ENCODE peak calls at places on chromosome 5, in six cellular contexts. O, V, S, Z, L and C are unnamed samples.

GRCh38 chr5:77771452-77771851 is 4.7 kb downstream of the TBCA start:
- DNase-seq in O (no peak), V (no peak), S (no peak), Z (no peak), L (no peak), C (no peak)

GRCh38 chr5:167720201-167720600 is 571.2 kb upstream of the WWC1 start:
- DNase-seq in O (no peak), V (no peak), S (no peak), Z (no peak), L (no peak), C (no peak)

GRCh38 chr5:176647870-176648466 is 684 bp downstream of the TSPAN17 start:
- DNase-seq in O (peak; percentile 36), V (peak; percentile 80), S (no peak), Z (peak; percentile 56), L (no peak), C (no peak)

GRCh38 chr5:110165366-110165765 is 475.6 kb downstream of the MAN2A1 start:
- DNase-seq in O (no peak), V (no peak), S (no peak), Z (no peak), L (no peak), C (no peak)

GRCh38 chr5:52767217-52767743 is 20.4 kb upstream of the ITGA1 start:
- DNase-seq in O (no peak), V (no peak), S (no peak), Z (no peak), L (no peak), C (no peak)

GRCh38 chr5:73821003-73821402 is 195.0 kb downstream of the ARHGEF28 start:
- DNase-seq in O (peak; percentile 15), V (no peak), S (no peak), Z (no peak), L (no peak), C (no peak)

GRCh38 chr5:73666891-73667290 is 40.9 kb downstream of the ARHGEF28 start:
- DNase-seq in O (no peak), V (no peak), S (no peak), Z (no peak), L (no peak), C (no peak)

GRCh38 chr5:85069659-85070640 is 685.3 kb upstream of the EDIL3 start:
- DNase-seq in O (peak; percentile 2), V (no peak), S (no peak), Z (no peak), L (no peak), C (no peak)

GRCh38 chr5:98193921-98194760 is 579.3 kb upstream of the RGMB start:
- DNase-seq in O (no peak), V (no peak), S (no peak), Z (peak; percentile 90), L (no peak), C (no peak)

GRCh38 chr5:52956014-52956413 is 33.1 kb upstream of the ITGA2 start:
- DNase-seq in O (no peak), V (no peak), S (no peak), Z (no peak), L (no peak), C (no peak)

GRCh38 chr5:128498844-128499455 is 39.1 kb downstream of the FBN2 start:
- DNase-seq in O (peak; percentile 84), V (no peak), S (peak; percentile 13), Z (peak; percentile 70), L (no peak), C (peak; percentile 10)

GRCh38 chr5:137481596-137481995 is 17.5 kb downstream of the SPOCK1 start:
- DNase-seq in O (no peak), V (no peak), S (no peak), Z (no peak), L (no peak), C (peak; percentile 20)

GRCh38 chr5:17343675-17344074 is 126.2 kb downstream of the BASP1 start:
- DNase-seq in O (peak; percentile 89), V (no peak), S (no peak), Z (peak; percentile 89), L (no peak), C (peak; percentile 29)

DNA sequence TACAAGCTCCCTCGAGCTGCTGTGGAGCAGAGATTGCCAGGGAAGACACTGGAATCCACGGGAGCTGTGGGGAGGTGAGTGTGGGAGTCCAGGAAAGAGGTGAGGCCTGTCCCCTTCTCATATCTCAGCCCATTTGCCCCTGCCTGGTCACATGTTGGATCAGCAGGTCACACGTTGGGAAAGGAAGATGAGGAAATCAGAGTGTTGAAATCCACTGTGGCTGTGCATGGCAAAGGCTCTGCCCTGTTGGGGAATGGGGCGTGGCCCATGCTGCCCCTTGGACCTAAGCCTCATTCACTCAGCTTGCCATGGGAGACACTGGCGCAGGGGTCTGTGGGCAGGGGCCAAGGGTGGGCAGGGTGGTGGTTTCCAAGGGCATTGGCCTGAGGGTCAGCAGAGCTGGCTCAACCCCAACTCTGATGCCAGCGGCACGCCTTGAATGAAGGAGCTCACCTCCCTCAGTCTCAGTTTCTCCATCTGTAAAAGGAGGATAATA is 85.4 kb upstream of the CPEB4 start:
- DNase-seq in O (peak; percentile 82), V (peak; percentile 69), S (peak; percentile 98), Z (peak; percentile 39), L (no peak), C (no peak)
- H3K27ac ChIP-seq in O (no peak overlapping the region), V (no peak overlapping the region), S (peak overlapping the region; percentile 58), Z (no peak overlapping the region), L (no peak overlapping the region), C (no peak overlapping the region)

GRCh38 chr5:55610518-55610917 is 75.8 kb upstream of the PLPP1 start:
- DNase-seq in O (no peak), V (no peak), S (no peak), Z (no peak), L (no peak), C (no peak)
- H3K27ac ChIP-seq in O (no peak overlapping the region), V (no peak overlapping the region), S (no peak overlapping the region), Z (no peak overlapping the region), L (no peak overlapping the region), C (no peak overlapping the region)

DNA sequence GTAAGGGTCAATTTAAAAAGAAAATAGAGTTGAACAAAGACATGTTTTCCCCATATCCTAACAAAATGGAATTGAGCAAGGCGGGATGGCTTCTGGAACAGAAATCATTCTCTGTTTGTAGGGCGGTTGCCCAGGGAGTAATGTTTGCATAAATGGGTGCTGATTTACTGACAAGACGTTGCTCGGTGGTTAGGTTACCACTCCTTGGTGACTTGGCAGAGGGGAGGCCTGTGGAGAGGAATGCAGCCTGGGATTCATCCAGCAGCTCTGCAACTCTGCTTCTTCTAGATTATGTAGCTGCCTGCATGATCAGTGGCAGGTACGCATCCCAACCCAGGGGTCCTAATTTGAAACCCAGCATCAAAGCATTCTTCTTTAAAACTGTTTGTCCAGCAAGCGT is 200.2 kb downstream of the CFAP90 start:
- DNase-seq in O (no peak), V (peak; percentile 85), S (no peak), Z (no peak), L (no peak), C (no peak)
- H3K27ac ChIP-seq in O (no peak overlapping the region), V (peak overlapping the region; percentile 54), S (no peak overlapping the region), Z (no peak overlapping the region), L (no peak overlapping the region), C (no peak overlapping the region)

DNA sequence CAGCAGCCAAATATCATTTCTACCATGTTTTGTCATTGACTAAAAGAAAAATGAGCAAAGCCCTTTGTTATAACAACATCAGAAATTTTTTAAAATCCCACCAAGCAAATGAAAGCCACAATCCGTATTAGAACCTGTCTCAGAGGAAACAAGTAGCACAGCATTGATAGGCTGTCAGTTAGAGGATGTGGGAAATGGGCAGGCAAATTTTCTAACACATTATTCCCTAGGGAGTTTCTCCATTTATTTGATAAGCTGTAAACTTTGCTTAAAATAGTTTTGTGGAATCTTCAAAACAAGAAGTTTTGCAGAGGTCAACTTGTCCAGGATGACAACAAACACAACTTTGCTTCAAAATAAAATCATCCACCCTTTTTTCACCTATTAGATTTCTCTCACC is 53.6 kb upstream of the APC start:
- DNase-seq in O (no peak), V (no peak), S (no peak), Z (no peak), L (no peak), C (no peak)
- H3K27ac ChIP-seq in O (no peak overlapping the region), V (no peak overlapping the region), S (no peak overlapping the region), Z (no peak overlapping the region), L (no peak overlapping the region), C (no peak overlapping the region)

GRCh38 chr5:138752951-138753793 is at the start of gene CTNNA1:
- DNase-seq in O (peak; percentile 72), V (peak; percentile 89), S (no peak), Z (peak; percentile 68), L (peak; percentile 46), C (peak; percentile 40)

GRCh38 chr5:138754699-138755057 is 1.5 kb downstream of the CTNNA1 start:
- DNase-seq in O (no peak), V (no peak), S (no peak), Z (peak; percentile 71), L (no peak), C (no peak)

GRCh38 chr5:138755084-138755748 is 2.0 kb downstream of the CTNNA1 start:
- DNase-seq in O (no peak), V (no peak), S (no peak), Z (no peak), L (no peak), C (no peak)

GRCh38 chr5:138752341-138752950 is 779 bp upstream of the CTNNA1 start:
- DNase-seq in O (peak; percentile 25), V (peak; percentile 68), S (no peak), Z (peak; percentile 37), L (no peak), C (no peak)

DNA sequence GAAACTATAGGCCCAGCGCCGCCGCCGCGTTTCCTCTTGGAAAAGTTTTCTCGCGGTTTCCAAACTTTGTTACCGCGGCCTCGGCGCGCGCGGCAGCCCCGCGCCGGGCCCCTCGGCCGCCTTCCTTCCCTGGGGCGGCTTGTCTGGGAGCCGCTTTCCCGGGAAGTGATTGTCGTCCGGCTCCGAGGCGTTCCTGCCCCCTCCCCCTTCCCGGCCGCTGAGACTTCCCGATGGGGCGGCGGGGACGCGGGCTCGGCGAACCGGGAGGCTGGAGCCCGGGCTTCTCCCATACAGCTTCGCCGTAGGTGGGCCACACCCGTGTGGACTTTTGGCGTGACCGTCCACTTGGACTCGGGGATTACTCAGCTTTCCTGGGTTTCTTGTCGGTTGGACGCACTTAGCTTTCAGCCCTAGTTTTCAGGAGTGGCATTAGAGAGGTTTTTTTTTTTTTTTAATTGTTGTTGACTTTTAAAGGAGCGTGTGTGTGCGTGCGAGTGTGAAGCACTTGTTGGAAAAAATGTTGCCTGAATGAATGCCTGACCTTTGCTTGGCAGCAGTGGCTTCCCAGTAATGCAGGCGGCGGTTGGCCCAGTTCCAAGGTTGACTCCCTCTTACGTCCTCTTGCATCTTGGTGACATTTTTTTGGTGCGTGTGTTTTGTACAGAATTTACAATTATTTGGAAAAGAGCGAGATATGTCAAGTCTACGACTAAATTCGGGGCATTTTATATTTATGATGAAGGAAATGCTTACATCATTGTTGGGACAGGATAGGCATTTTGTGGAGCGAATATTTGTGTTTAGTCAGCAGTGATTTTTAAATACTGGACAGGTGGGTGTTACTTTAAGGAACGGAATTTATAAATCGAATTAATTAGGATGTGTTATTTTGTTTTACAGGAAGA is 821 bp downstream of the CTNNA1 start:
- DNase-seq in O (peak; percentile 91), V (peak; percentile 97), S (no peak), Z (peak; percentile 78), L (no peak), C (peak; percentile 43)
- H3K27ac ChIP-seq in O (peak overlapping the region; percentile 99), V (peak overlapping the region; percentile 100), S (no peak overlapping the region), Z (peak overlapping the region; percentile 87), L (no peak overlapping the region), C (peak overlapping the region; percentile 98)

DNA sequence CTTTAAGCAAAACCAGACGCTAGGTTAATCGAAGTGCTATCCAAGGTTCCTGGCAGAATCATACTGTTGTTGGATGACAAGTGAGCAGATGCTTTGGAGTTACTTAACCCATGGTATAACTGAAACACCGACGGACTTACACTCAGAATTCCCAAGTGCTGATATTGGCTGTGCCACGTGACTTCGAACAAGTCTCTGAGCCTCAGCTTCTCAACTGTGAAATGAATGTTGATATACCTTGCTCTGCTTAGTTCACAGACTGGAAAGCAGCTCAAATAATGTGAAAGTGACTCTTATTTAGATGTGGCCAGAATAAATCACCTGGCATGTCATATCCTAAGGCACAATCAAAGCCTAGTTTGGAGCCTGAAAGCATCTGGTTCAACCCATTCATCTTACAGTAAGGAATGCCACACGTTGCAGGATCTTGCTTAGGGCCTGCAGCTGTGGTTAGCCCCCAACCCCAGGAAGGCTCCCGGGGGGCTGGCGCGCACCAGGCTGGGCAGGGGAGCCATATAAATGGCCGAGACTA is 759 bp downstream of the GEMIN5 start:
- DNase-seq in O (peak; percentile 13), V (no peak), S (no peak), Z (peak; percentile 1), L (no peak), C (no peak)
- H3K27ac ChIP-seq in O (no peak overlapping the region), V (peak overlapping the region; percentile 81), S (peak overlapping the region; percentile 72), Z (no peak overlapping the region), L (no peak overlapping the region), C (no peak overlapping the region)